ENCODE peak calls at places on chromosomes 5 and 9, in five cellular contexts. One of them, this sample, is unnamed.

GRCh38 chr9:131809941-131810344 is 70.1 kb upstream of the RAPGEF1 start:
- DNase-seq in NB4: no peak
- DNase-seq in tibial nerve: no peak
- DNase-seq in uterus: no peak
- DNase-seq in transverse colon: no peak
- DNase-seq in this sample: no peak

GRCh38 chr5:151638619-151639018 is 47.5 kb upstream of the FAT2 start:
- DNase-seq in uterus: no peak
- DNase-seq in transverse colon: no peak
- DNase-seq in tibial nerve: no peak
- DNase-seq in NB4: no peak
- DNase-seq in this sample: no peak

GRCh38 chr5:33272288-33272687 is 168.5 kb upstream of the TARS1 start:
- DNase-seq in tibial nerve: no peak
- DNase-seq in NB4: no peak
- DNase-seq in transverse colon: no peak
- DNase-seq in uterus: no peak
- DNase-seq in this sample: no peak

GRCh38 chr9:5389109-5389732 is 48.5 kb downstream of the PLGRKT start:
- DNase-seq in uterus: no peak
- DNase-seq in transverse colon: no peak
- DNase-seq in NB4: peak; percentile 96
- DNase-seq in tibial nerve: no peak
- DNase-seq in this sample: no peak

GRCh38 chr5:94793113-94793815 is 174.8 kb downstream of the SLF1 start:
- DNase-seq in transverse colon: no peak
- DNase-seq in uterus: no peak
- DNase-seq in NB4: peak; percentile 72
- DNase-seq in tibial nerve: no peak
- DNase-seq in this sample: no peak

GRCh38 chr5:169139381-169140125 is 161.4 kb downstream of the SLIT3 start:
- DNase-seq in NB4: no peak
- DNase-seq in tibial nerve: no peak
- DNase-seq in uterus: no peak
- DNase-seq in transverse colon: peak; percentile 77
- DNase-seq in this sample: no peak

GRCh38 chr9:73640971-73641370 is 489.3 kb downstream of the ANXA1 start:
- DNase-seq in tibial nerve: no peak
- DNase-seq in NB4: no peak
- DNase-seq in uterus: no peak
- DNase-seq in transverse colon: no peak
- DNase-seq in this sample: no peak

GRCh38 chr9:33151601-33152000 is 15.5 kb downstream of the B4GALT1 start:
- DNase-seq in transverse colon: no peak
- DNase-seq in tibial nerve: no peak
- DNase-seq in uterus: no peak
- DNase-seq in NB4: peak; percentile 66
- DNase-seq in this sample: no peak

GRCh38 chr9:112784020-112784788 is 33.6 kb downstream of the SNX30 start:
- DNase-seq in tibial nerve: no peak
- DNase-seq in uterus: no peak
- DNase-seq in NB4: no peak
- DNase-seq in transverse colon: no peak
- DNase-seq in this sample: no peak

GRCh38 chr9:21413089-21414023 is 4.4 kb downstream of the IFNA8 start:
- DNase-seq in uterus: no peak
- DNase-seq in NB4: peak; percentile 70
- DNase-seq in tibial nerve: no peak
- DNase-seq in transverse colon: no peak
- DNase-seq in this sample: no peak

GRCh38 chr5:100539519-100539918 is 4.3 kb downstream of the FAM174A start:
- DNase-seq in NB4: no peak
- DNase-seq in tibial nerve: no peak
- DNase-seq in uterus: no peak
- DNase-seq in transverse colon: no peak
- DNase-seq in this sample: no peak

DNA sequence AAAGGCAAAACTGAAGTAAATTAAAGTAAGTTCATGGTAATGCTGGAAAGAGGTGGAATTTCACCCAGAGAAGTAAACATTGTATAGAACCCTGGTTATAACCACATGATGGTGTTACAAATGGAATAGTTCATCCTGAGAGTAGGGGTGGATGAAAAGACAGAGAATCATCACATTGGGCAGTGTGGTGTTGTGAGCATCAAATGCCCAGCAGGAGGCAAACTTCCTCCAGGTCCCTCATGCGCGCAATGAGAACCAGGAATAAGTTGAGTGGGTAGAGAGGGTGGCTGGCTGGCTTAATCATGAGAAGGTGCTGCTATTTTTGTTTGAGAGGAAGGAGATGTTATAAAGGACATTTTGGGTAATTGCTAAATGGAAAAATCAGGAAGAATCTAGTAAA is 163.3 kb upstream of the HMHB1 start:
- DNase-seq in uterus: no peak
- DNase-seq in transverse colon: no peak
- DNase-seq in tibial nerve: no peak
- DNase-seq in NB4: peak; percentile 8
- DNase-seq in this sample: no peak
- TF ChIP-seq CTCF in uterus: no peak
- TF ChIP-seq CTCF in transverse colon: no peak
- TF ChIP-seq CTCF in tibial nerve: no peak
- TF ChIP-seq CTCF in NB4: no peak
- TF ChIP-seq CTCF in this sample: no peak

GRCh38 chr5:171409164-171410136 is 10.0 kb upstream of the FGF18 start:
- DNase-seq in NB4: no peak
- DNase-seq in transverse colon: no peak
- DNase-seq in tibial nerve: no peak
- DNase-seq in uterus: no peak
- DNase-seq in this sample: no peak

GRCh38 chr5:171416160-171417049 is 3.0 kb upstream of the FGF18 start:
- DNase-seq in NB4: no peak
- DNase-seq in transverse colon: no peak
- DNase-seq in uterus: no peak
- DNase-seq in tibial nerve: no peak
- DNase-seq in this sample: no peak

GRCh38 chr5:171412186-171412585 is 7.3 kb upstream of the FGF18 start:
- DNase-seq in transverse colon: no peak
- DNase-seq in tibial nerve: no peak
- DNase-seq in NB4: no peak
- DNase-seq in uterus: no peak
- DNase-seq in this sample: no peak

GRCh38 chr5:171415115-171415730 is 4.2 kb upstream of the FGF18 start:
- DNase-seq in transverse colon: no peak
- DNase-seq in uterus: no peak
- DNase-seq in NB4: peak; percentile 28
- DNase-seq in tibial nerve: no peak
- DNase-seq in this sample: no peak

GRCh38 chr5:171413153-171413910 is 6.1 kb upstream of the FGF18 start:
- DNase-seq in tibial nerve: no peak
- DNase-seq in transverse colon: no peak
- DNase-seq in uterus: no peak
- DNase-seq in NB4: peak; percentile 23
- DNase-seq in this sample: no peak
- TF ChIP-seq POLR2A in tibial nerve: no peak
- TF ChIP-seq POLR2A in transverse colon: no peak
- TF ChIP-seq POLR2A in uterus: no peak
- TF ChIP-seq POLR2A in NB4: peak; percentile 9
- TF ChIP-seq POLR2A in this sample: no peak

GRCh38 chr5:16550316-16550952 is 66.4 kb downstream of the RETREG1 start:
- DNase-seq in uterus: no peak
- DNase-seq in tibial nerve: no peak
- DNase-seq in transverse colon: peak; percentile 47
- DNase-seq in NB4: peak; percentile 67
- DNase-seq in this sample: no peak
- TF ChIP-seq CTCF in uterus: no peak
- TF ChIP-seq CTCF in tibial nerve: no peak
- TF ChIP-seq CTCF in transverse colon: peak; percentile 47
- TF ChIP-seq CTCF in NB4: peak; percentile 91
- TF ChIP-seq CTCF in this sample: peak; percentile 49

GRCh38 chr5:134465856-134466240 is 54.2 kb upstream of the CDKN2AIPNL start:
- DNase-seq in uterus: peak; percentile 93
- DNase-seq in NB4: peak; percentile 89
- DNase-seq in tibial nerve: peak; percentile 83
- DNase-seq in transverse colon: peak; percentile 94
- DNase-seq in this sample: peak; percentile 89
- TF ChIP-seq POLR2A in uterus: peak; percentile 62
- TF ChIP-seq POLR2A in NB4: peak; percentile 62
- TF ChIP-seq POLR2A in tibial nerve: no peak
- TF ChIP-seq POLR2A in transverse colon: peak; percentile 87
- TF ChIP-seq POLR2A in this sample: peak; percentile 81

GRCh38 chr5:141866111-141866510 is 12.1 kb downstream of the PCDH1 start:
- DNase-seq in uterus: no peak
- DNase-seq in NB4: no peak
- DNase-seq in transverse colon: peak; percentile 91
- DNase-seq in tibial nerve: no peak
- DNase-seq in this sample: no peak
- TF ChIP-seq CTCF in uterus: no peak
- TF ChIP-seq CTCF in NB4: no peak
- TF ChIP-seq CTCF in transverse colon: no peak
- TF ChIP-seq CTCF in tibial nerve: no peak
- TF ChIP-seq CTCF in this sample: no peak

GRCh38 chr5:178131446-178131996 is 707 bp downstream of the RMND5B start:
- DNase-seq in NB4: no peak
- DNase-seq in uterus: no peak
- DNase-seq in tibial nerve: no peak
- DNase-seq in transverse colon: no peak
- DNase-seq in this sample: no peak

GRCh38 chr5:178129296-178129695 is 1.5 kb upstream of the RMND5B start:
- DNase-seq in NB4: no peak
- DNase-seq in tibial nerve: no peak
- DNase-seq in uterus: no peak
- DNase-seq in transverse colon: no peak
- DNase-seq in this sample: no peak

GRCh38 chr5:178126556-178126955 is 4.3 kb upstream of the RMND5B start:
- DNase-seq in tibial nerve: no peak
- DNase-seq in uterus: no peak
- DNase-seq in transverse colon: no peak
- DNase-seq in NB4: no peak
- DNase-seq in this sample: no peak

GRCh38 chr5:178125253-178125916 is 5.4 kb upstream of the RMND5B start:
- DNase-seq in uterus: no peak
- DNase-seq in tibial nerve: peak; percentile 16
- DNase-seq in transverse colon: no peak
- DNase-seq in NB4: no peak
- DNase-seq in this sample: no peak

DNA sequence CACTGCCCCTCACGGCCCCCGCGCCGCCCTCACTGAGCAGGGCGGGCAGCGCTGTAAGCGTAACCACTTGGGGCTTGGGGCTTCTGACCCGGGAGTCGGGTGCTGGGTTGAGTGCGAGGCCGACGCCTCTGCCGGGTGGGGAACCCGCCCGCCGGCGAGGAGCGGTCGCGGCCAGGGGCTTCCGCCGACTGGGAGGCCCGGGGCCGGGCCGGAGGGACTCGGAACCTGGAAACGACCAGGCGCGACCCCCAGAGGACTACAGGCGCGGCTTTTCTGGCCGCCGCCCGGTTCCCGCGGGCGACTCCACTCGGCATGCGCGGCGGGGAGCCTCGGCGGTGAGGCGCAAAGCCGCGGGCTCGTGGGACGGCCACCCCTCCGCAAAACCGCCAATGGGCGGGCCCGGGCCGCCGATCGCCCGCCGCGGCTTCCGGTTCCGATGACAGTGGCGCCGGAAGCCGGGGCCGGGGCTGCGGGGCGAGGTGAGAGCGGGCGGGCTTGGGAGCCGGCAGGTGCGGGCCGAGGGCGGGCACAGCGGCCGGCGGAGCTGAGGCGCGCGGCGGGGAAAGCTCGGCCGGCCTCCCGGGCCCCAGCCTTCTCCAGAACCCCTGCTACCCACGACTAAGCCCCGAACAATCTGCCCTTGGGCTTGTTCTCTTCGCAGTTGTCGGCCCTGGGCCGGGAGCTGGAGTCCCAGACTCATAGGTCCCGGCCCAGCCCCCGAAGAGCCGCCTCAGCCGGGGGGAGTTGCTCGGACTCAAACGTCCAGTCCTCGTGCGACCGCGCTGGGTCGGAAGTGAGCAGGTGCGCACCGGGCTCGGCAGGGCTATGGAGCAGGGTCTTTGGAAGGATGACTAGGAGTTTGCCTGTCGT is at the start of gene RMND5B:
- DNase-seq in transverse colon: peak; percentile 90
- DNase-seq in NB4: peak; percentile 87
- DNase-seq in tibial nerve: peak; percentile 44
- DNase-seq in uterus: peak; percentile 87
- DNase-seq in this sample: peak; percentile 83
- TF ChIP-seq POLR2A in transverse colon: peak; percentile 71
- TF ChIP-seq POLR2A in NB4: peak; percentile 50
- TF ChIP-seq POLR2A in tibial nerve: no peak
- TF ChIP-seq POLR2A in uterus: peak; percentile 51
- TF ChIP-seq POLR2A in this sample: peak; percentile 44

GRCh38 chr5:129541648-129542251 is 81.7 kb downstream of the ADAMTS19 start:
- DNase-seq in tibial nerve: no peak
- DNase-seq in NB4: peak; percentile 32
- DNase-seq in transverse colon: no peak
- DNase-seq in uterus: no peak
- DNase-seq in this sample: no peak
- TF ChIP-seq CTCF in tibial nerve: no peak
- TF ChIP-seq CTCF in NB4: no peak
- TF ChIP-seq CTCF in transverse colon: no peak
- TF ChIP-seq CTCF in uterus: no peak
- TF ChIP-seq CTCF in this sample: no peak